ENCODE peak calls at places on chromosomes 3 and 15, in four cellular contexts. X is fibroblast of lung, E is SK-N-SH, A is hepatocyte. K is an unnamed sample.

GRCh38 chr3:30448436-30448835 is 158.0 kb upstream of the TGFBR2 start:
- DNase-seq in X (peak; percentile 29), E (no peak), A (no peak), K (no peak)

GRCh38 chr3:123779646-123780231 is 104.4 kb downstream of the MYLK start:
- DNase-seq in X (no peak), E (no peak), A (no peak), K (no peak)

GRCh38 chr3:52220380-52221026 is 4.9 kb downstream of the TLR9 start:
- DNase-seq in X (peak; percentile 72), E (peak; percentile 93), A (peak; percentile 88), K (no peak)

GRCh38 chr3:12409625-12410596 is 74.4 kb upstream of the TSEN2 start:
- DNase-seq in X (no peak), E (no peak), A (peak; percentile 63), K (no peak)

GRCh38 chr15:66023322-66023972 is 154.2 kb downstream of the RAB11A start:
- DNase-seq in X (no peak), E (peak; percentile 64), A (no peak), K (peak; percentile 7)

GRCh38 chr3:191026746-191027145 is 164.3 kb upstream of the GMNC start:
- DNase-seq in X (no peak), E (no peak), A (no peak), K (no peak)

GRCh38 chr15:95024388-95024787 is 793.0 kb downstream of the MCTP2 start:
- DNase-seq in X (peak; percentile 63), E (no peak), A (peak; percentile 54), K (peak; percentile 22)

GRCh38 chr15:41832875-41833274 is 5.0 kb downstream of the JMJD7 start:
- DNase-seq in X (no peak), E (no peak), A (no peak), K (no peak)

GRCh38 chr15:37765809-37766208 is 168.6 kb upstream of the TMCO5A start:
- DNase-seq in X (peak; percentile 5), E (no peak), A (peak; percentile 6), K (no peak)

GRCh38 chr3:29201609-29202008 is 79.3 kb upstream of the RBMS3 start:
- DNase-seq in X (no peak), E (no peak), A (no peak), K (no peak)

GRCh38 chr15:27589260-27589659 is 509.9 kb downstream of the OCA2 start:
- DNase-seq in X (no peak), E (no peak), A (no peak), K (no peak)

GRCh38 chr3:51966941-51967383 is 292 bp downstream of the PCBP4 start:
- DNase-seq in X (no peak), E (peak; percentile 58), A (no peak), K (no peak)

DNA sequence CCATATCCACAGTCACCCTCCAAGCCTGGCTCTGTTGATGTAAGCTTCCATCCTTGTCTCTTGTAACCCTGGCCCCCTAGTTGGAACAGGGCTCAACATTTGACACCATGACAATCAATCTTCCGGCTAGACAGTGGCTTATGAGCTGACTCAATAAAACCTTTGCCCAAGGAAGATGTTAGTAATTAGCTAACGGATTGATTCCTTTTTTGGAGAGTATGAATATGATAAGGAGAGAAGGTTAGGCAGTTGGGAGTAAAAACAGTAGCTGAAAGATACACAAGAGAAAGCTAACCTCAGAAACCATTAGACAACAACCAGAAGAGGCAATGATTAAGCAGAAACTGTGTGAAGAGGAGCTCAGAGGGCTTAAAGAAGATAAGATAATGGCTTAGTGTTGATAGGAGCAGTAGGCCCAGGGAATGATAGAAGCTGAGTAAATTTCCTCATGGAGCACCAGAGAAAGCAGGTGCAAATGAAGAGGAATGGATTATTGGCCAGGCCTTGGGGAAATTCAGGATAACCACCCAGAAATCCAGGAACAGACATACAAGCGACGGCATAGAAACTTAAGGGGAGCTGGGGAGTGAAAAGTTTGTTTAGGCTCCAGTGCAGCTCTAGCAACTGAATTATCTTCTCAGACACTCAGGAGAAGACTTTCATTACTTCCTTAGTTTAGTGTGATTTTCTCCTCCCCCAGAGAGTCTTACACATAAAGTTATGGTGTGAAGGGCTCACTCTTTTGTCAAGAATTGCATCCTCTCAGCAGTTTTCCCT is 7.8 kb upstream of the RFX7 start:
- DNase-seq in X (no peak), E (no peak), A (no peak), K (no peak)
- H2AFZ ChIP-seq in X (no peak overlapping the region), E (no peak overlapping the region), A (no peak overlapping the region), K (no peak overlapping the region)

GRCh38 chr3:69433938-69434263 is 48.0 kb upstream of the FRMD4B start:
- DNase-seq in X (peak; percentile 72), E (no peak), A (peak; percentile 55), K (peak; percentile 27)
- H2AFZ ChIP-seq in X (peak overlapping the region; percentile 13), E (peak overlapping the region; percentile 46), A (no peak overlapping the region), K (peak overlapping the region; percentile 49)

GRCh38 chr3:13461169-13462124 is 18.7 kb upstream of the HDAC11 start:
- DNase-seq in X (peak; percentile 37), E (peak; percentile 72), A (peak; percentile 79), K (no peak)

GRCh38 chr3:13462822-13463221 is 17.3 kb upstream of the HDAC11 start:
- DNase-seq in X (no peak), E (no peak), A (no peak), K (no peak)

GRCh38 chr3:13465236-13465958 is 14.7 kb upstream of the HDAC11 start:
- DNase-seq in X (no peak), E (no peak), A (no peak), K (no peak)

GRCh38 chr3:13462125-13462629 is 17.9 kb upstream of the HDAC11 start:
- DNase-seq in X (no peak), E (no peak), A (no peak), K (no peak)

DNA sequence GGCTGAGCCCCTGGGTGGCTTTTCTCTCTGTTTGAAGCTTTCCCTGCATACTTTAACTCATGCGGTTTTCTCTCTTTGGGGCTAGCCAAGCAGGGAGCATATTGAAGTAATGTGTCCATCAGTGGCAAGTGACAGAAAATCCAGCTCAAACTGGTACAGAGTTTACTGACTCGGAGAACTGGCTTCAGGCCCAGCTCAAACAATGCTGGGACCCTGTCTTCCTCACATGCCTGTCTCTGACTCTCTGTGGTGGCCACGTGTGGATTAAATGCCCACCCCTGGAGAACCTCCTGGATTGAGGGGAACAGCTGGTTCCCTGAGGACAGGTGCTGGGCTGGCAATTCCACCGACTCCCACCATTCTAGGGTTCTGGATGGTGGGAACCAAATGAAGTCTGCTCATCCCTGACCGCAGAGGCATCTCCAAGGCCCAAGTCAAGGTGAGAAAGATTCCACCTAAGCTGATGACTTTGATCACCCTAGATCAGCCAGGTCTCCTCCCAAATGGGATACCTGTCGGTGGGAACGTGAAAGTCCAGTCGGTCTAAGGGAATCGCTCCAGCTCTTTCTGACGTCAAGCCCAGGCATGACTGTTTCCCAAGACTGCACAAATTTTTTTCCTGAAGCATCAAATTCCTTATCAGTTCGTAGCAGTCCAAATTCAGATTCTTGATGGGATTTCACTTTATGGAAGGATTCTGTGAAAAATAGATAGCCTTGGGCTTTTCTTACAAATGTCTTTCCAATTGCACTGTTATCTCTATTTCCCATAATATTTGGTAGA is 16.3 kb upstream of the HDAC11 start:
- DNase-seq in X (no peak), E (no peak), A (no peak), K (no peak)
- H2AFZ ChIP-seq in X (no peak overlapping the region), E (no peak overlapping the region), A (no peak overlapping the region), K (no peak overlapping the region)

GRCh38 chr3:128425142-128425845 is 41.4 kb downstream of the DNAJB8 start:
- DNase-seq in X (no peak), E (peak; percentile 55), A (no peak), K (no peak)
- H2AFZ ChIP-seq in X (no peak overlapping the region), E (no peak overlapping the region), A (no peak overlapping the region), K (no peak overlapping the region)

DNA sequence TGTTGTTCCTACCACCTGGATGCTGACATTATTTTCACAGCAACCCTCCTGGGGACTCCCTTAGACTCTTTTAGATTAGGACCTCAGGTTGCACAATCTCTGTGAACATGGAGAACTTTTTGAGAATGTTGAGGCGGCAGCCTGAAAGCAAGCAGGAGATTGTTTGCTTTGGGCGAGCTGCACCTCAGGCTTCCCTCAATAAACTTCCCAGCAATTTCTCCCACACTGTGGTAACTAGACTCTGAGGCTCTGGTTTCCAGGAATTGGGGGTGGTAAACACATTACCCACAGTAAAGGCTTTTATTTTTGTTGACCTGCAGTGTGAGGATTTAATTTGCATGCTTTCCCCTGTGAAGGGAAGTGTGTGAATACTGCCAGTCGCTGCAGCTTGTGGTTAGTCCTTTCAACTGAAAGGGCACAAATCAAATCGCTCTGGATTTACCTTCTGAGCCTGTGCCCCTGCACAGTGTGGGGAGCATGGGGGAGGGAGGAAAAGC is 35.2 kb upstream of the SIAH2 start:
- DNase-seq in X (no peak), E (no peak), A (no peak), K (peak; percentile 12)
- H2AFZ ChIP-seq in X (no peak overlapping the region), E (no peak overlapping the region), A (no peak overlapping the region), K (no peak overlapping the region)

GRCh38 chr3:150344079-150344478 is 64.0 kb upstream of the TSC22D2 start:
- DNase-seq in X (no peak), E (no peak), A (no peak), K (no peak)
- H2AFZ ChIP-seq in X (no peak overlapping the region), E (no peak overlapping the region), A (no peak overlapping the region), K (no peak overlapping the region)

GRCh38 chr3:42123012-42123581 is 31.9 kb downstream of the TRAK1 start:
- DNase-seq in X (no peak), E (no peak), A (no peak), K (no peak)
- H2AFZ ChIP-seq in X (no peak overlapping the region), E (no peak overlapping the region), A (no peak overlapping the region), K (no peak overlapping the region)

GRCh38 chr3:130468311-130468710 is 48.7 kb upstream of the COL6A6 start:
- DNase-seq in X (no peak), E (no peak), A (no peak), K (no peak)
- H2AFZ ChIP-seq in X (no peak overlapping the region), E (no peak overlapping the region), A (no peak overlapping the region), K (no peak overlapping the region)